ENCODE peak calls at places on chromosome 6, in five cellular contexts. N is lower leg skin, E is fibroblast of pulmonary artery, J is AG09309, R is GM12878. X is an unnamed sample.

GRCh38 chr6:110356778-110357177 is 1.4 kb downstream of the METTL24 start:
- DNase-seq in N (no peak), E (no peak), J (no peak), R (no peak), X (no peak)

GRCh38 chr6:56387621-56388413 is 140.4 kb upstream of the COL21A1 start:
- DNase-seq in N (no peak), E (peak; percentile 28), J (no peak), R (no peak), X (no peak)

GRCh38 chr6:11921017-11921438 is 91.1 kb upstream of the HIVEP1 start:
- DNase-seq in N (peak; percentile 67), E (peak; percentile 88), J (peak; percentile 82), R (no peak), X (no peak)

GRCh38 chr6:52183131-52183530 is 3.0 kb upstream of the IL17A start:
- DNase-seq in N (no peak), E (no peak), J (no peak), R (no peak), X (no peak)

GRCh38 chr6:148671085-148671484 is 75.7 kb upstream of the UST start:
- DNase-seq in N (no peak), E (no peak), J (no peak), R (no peak), X (no peak)

GRCh38 chr6:78947962-78948361 is 80.6 kb downstream of the IRAK1BP1 start:
- DNase-seq in N (no peak), E (peak; percentile 49), J (peak; percentile 7), R (no peak), X (no peak)

GRCh38 chr6:139888691-139889122 is 514.3 kb upstream of the CITED2 start:
- DNase-seq in N (no peak), E (peak; percentile 25), J (no peak), R (no peak), X (no peak)

GRCh38 chr6:75437451-75438185 is 56.0 kb downstream of the FILIP1 start:
- DNase-seq in N (peak; percentile 16), E (peak; percentile 65), J (no peak), R (no peak), X (no peak)

GRCh38 chr6:158662607-158663464 is 13.0 kb downstream of the SYTL3 start:
- DNase-seq in N (no peak), E (no peak), J (peak; percentile 61), R (no peak), X (no peak)

GRCh38 chr6:38806833-38807232 is 91.7 kb downstream of the DNAH8 start:
- DNase-seq in N (no peak), E (no peak), J (no peak), R (no peak), X (no peak)

GRCh38 chr6:55490871-55491270 is 88.1 kb downstream of the HMGCLL1 start:
- DNase-seq in N (no peak), E (peak; percentile 4), J (no peak), R (no peak), X (no peak)

GRCh38 chr6:166440729-166441128 is 58.0 kb upstream of the MPC1 start:
- DNase-seq in N (no peak), E (no peak), J (no peak), R (no peak), X (no peak)

GRCh38 chr6:79250559-79250958 is 16.1 kb upstream of the HMGN3 start:
- DNase-seq in N (no peak), E (no peak), J (no peak), R (no peak), X (no peak)

GRCh38 chr6:139448998-139449610 is 74.7 kb upstream of the CITED2 start:
- DNase-seq in N (no peak), E (no peak), J (no peak), R (no peak), X (no peak)

GRCh38 chr6:36865835-36866234 is 8.8 kb downstream of the PPIL1 start:
- DNase-seq in N (no peak), E (no peak), J (no peak), R (no peak), X (no peak)

GRCh38 chr6:161151660-161152526 is 122.0 kb downstream of the AGPAT4 start:
- DNase-seq in N (no peak), E (no peak), J (no peak), R (no peak), X (no peak)

GRCh38 chr6:3159805-3160781 is 2.7 kb upstream of the TUBB2A start:
- DNase-seq in N (peak; percentile 77), E (peak; percentile 47), J (no peak), R (no peak), X (no peak)

GRCh38 chr6:63573899-63574553 is 1.7 kb downstream of the LOC128125822 start:
- DNase-seq in N (peak; percentile 41), E (peak; percentile 73), J (no peak), R (peak; percentile 33), X (peak; percentile 27)

GRCh38 chr6:3398755-3399671 is 57.8 kb downstream of the SLC22A23 start:
- DNase-seq in N (no peak), E (no peak), J (no peak), R (no peak), X (no peak)

GRCh38 chr6:40338306-40338705 is 248.9 kb downstream of the LRFN2 start:
- DNase-seq in N (no peak), E (no peak), J (no peak), R (no peak), X (no peak)

GRCh38 chr6:116349216-116349615 is 21.5 kb upstream of the DSE start:
- DNase-seq in N (no peak), E (no peak), J (no peak), R (no peak), X (no peak)

GRCh38 chr6:109373333-109373732 is 8.9 kb downstream of the CD164 start:
- DNase-seq in N (no peak), E (no peak), J (no peak), R (no peak), X (no peak)

DNA sequence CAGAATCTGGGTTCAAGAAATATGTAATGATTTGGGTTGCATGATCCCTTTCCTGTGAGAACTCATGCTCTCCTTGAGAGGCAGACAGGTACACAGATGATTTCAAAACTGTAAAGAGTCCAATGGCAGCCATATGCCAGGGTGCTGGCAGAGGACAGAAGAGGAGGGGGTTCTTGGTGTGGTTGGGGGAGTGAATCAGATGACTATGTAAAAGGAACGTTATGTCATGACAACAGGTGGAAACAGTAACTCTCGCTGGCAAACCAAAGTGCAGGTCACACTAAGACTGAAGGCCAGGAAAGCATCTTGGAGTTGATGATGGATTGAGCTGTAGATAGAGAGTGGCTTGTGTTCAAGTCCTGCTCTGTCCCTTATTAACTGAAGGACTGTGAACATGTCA is 20.3 kb downstream of the OR2A4 start:
- DNase-seq in N (no peak), E (no peak), J (no peak), R (no peak), X (no peak)
- H3K4me3 ChIP-seq in N (no peak overlapping the region), E (no peak overlapping the region), J (no peak overlapping the region), R (no peak overlapping the region), X (no peak overlapping the region)

GRCh38 chr6:156197513-156197912 is 579.7 kb upstream of the ARID1B start:
- DNase-seq in N (no peak), E (no peak), J (no peak), R (no peak), X (no peak)

GRCh38 chr6:156191895-156192294 is 585.3 kb upstream of the ARID1B start:
- DNase-seq in N (no peak), E (no peak), J (no peak), R (no peak), X (no peak)

GRCh38 chr6:156189714-156190113 is 587.5 kb upstream of the ARID1B start:
- DNase-seq in N (no peak), E (no peak), J (no peak), R (no peak), X (no peak)

GRCh38 chr6:156190270-156190669 is 586.9 kb upstream of the ARID1B start:
- DNase-seq in N (no peak), E (no peak), J (no peak), R (no peak), X (no peak)

DNA sequence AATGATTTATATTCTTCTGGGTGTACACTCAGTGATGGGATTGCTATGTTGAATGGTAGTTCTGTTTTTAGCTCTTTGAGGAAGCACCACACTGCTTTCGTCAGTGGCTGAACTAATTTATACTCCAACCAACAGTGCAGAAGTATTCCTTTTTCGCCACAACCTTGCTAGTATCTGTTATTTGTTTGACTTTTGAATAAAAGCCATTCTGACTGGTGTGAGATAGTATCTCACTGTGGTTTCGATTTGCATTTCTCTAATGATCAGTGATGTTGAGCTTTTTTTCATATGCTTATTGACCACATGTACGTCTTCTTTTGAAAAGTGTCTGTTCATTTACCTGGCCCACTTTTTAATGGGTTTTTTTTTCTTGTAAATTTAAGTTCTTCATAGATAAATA is 583.8 kb upstream of the ARID1B start:
- DNase-seq in N (no peak), E (no peak), J (no peak), R (no peak), X (no peak)
- TF ChIP-seq CTCF in N (no peak), E (no peak), J (no peak), R (no peak), X (no peak)

GRCh38 chr6:13877116-13877515 is 47.6 kb upstream of the RNF182 start:
- DNase-seq in N (no peak), E (peak; percentile 14), J (no peak), R (no peak), X (no peak)

GRCh38 chr6:13874191-13874549 is 50.6 kb upstream of the RNF182 start:
- DNase-seq in N (no peak), E (no peak), J (no peak), R (no peak), X (no peak)

GRCh38 chr6:13870185-13870584 is 54.6 kb upstream of the RNF182 start:
- DNase-seq in N (no peak), E (no peak), J (no peak), R (no peak), X (no peak)

GRCh38 chr6:13872681-13873080 is 52.1 kb upstream of the RNF182 start:
- DNase-seq in N (no peak), E (no peak), J (no peak), R (no peak), X (no peak)

DNA sequence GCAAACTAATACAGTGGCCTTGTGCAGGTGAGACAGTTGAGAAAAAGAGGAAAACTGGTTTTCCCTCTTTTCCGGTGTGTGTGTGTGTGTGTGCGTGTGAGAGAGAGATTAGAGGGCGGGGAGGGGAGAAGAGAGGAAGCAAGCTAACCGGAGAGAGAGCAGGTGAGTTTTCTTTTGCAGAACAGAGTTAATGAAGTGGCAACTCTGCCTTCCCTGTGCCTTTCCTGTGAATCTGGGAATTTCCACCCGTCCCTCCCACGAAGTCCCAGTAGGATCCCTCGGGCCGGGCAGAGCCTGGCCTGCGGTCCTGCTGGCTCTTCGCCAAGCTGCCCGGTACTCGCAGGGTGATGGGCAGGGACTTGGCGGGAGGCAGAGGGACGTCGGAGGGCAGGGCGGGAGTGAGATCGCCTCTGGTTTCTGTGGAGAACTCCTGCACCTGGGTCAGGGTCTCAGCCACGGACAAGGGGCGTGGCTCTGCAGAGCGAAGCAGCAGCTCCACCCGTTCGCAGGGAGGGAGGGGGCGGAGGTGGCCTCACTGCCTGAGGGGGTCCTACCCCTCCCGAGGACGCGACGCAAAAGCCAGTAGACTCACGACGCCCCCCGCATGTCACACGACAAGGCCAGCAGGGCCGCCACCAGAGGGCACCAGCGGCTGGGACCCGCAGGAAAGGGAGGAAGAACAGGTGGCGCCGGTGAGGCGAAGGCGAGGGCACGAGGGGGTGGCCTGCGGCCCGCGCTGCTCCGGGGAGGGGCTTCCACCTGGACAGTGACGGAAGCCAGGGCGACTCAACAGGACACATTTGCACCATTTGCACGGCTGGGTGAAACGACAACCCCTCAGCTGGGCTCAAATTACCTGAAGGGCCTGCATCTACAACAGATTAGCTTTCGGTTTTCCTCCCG is 51.2 kb upstream of the RNF182 start:
- DNase-seq in N (no peak), E (no peak), J (no peak), R (peak; percentile 5), X (peak; percentile 38)
- H3K4me3 ChIP-seq in N (peak overlapping the region; percentile 16), E (peak overlapping the region; percentile 38), J (peak overlapping the region; percentile 25), R (peak overlapping the region; percentile 47), X (peak overlapping the region; percentile 53)

GRCh38 chr6:122180132-122180531 is 219.3 kb upstream of the HSF2 start:
- DNase-seq in N (no peak), E (no peak), J (peak; percentile 3), R (no peak), X (no peak)
- TF ChIP-seq CTCF in N (no peak), E (no peak), J (peak; percentile 54), R (no peak), X (no peak)

X was measured in GM12864.